ENCODE peak calls at places on chromosomes 2 and 18, in four cellular contexts. One of them, this sample, is unnamed.

GRCh38 chr18:80171190-80171872 is 62.3 kb downstream of the ADNP2 start:
- DNase-seq in colonic mucosa: peak
- DNase-seq in PC-3: peak
- DNase-seq in GM12878: no peak
- DNase-seq in this sample: peak

GRCh38 chr18:9726175-9726574 is 18.1 kb downstream of the RAB31 start:
- DNase-seq in PC-3: no peak
- DNase-seq in GM12878: no peak
- DNase-seq in colonic mucosa: no peak
- DNase-seq in this sample: peak

GRCh38 chr18:29753379-29753778 is 1289.2 kb downstream of the DSC3 start:
- DNase-seq in GM12878: no peak
- DNase-seq in PC-3: peak
- DNase-seq in colonic mucosa: no peak
- DNase-seq in this sample: no peak

GRCh38 chr2:166314022-166314759 is 61.6 kb downstream of the SCN9A start:
- DNase-seq in PC-3: peak
- DNase-seq in GM12878: no peak
- DNase-seq in colonic mucosa: no peak
- DNase-seq in this sample: no peak

GRCh38 chr2:17166506-17166905 is 351.7 kb downstream of the RAD51AP2 start:
- DNase-seq in PC-3: no peak
- DNase-seq in colonic mucosa: no peak
- DNase-seq in GM12878: no peak
- DNase-seq in this sample: peak

GRCh38 chr2:223081789-223082188 is 29.8 kb downstream of the KCNE4 start:
- DNase-seq in colonic mucosa: no peak
- DNase-seq in PC-3: no peak
- DNase-seq in GM12878: no peak
- DNase-seq in this sample: no peak

GRCh38 chr2:46335404-46335965 is 38.3 kb downstream of the EPAS1 start:
- DNase-seq in PC-3: no peak
- DNase-seq in GM12878: no peak
- DNase-seq in colonic mucosa: peak
- DNase-seq in this sample: no peak

GRCh38 chr2:166344286-166345113 is 31.2 kb downstream of the SCN9A start:
- DNase-seq in GM12878: no peak
- DNase-seq in colonic mucosa: no peak
- DNase-seq in PC-3: no peak
- DNase-seq in this sample: peak

GRCh38 chr18:62659698-62660097 is 55.6 kb upstream of the PHLPP1 start:
- DNase-seq in PC-3: no peak
- DNase-seq in colonic mucosa: no peak
- DNase-seq in GM12878: no peak
- DNase-seq in this sample: no peak

GRCh38 chr2:112836695-112837117 is at the start of gene IL1B:
- DNase-seq in GM12878: no peak
- DNase-seq in PC-3: peak
- DNase-seq in colonic mucosa: no peak
- DNase-seq in this sample: peak

GRCh38 chr2:45483997-45484396 is 127.1 kb downstream of the SRBD1 start:
- DNase-seq in GM12878: no peak
- DNase-seq in PC-3: peak
- DNase-seq in colonic mucosa: no peak
- DNase-seq in this sample: no peak

GRCh38 chr2:240798327-240798905 is 21.6 kb downstream of the KIF1A start:
- DNase-seq in colonic mucosa: no peak
- DNase-seq in PC-3: no peak
- DNase-seq in GM12878: no peak
- DNase-seq in this sample: no peak

GRCh38 chr2:120763931-120764330 is 28.3 kb downstream of the GLI2 start:
- DNase-seq in GM12878: no peak
- DNase-seq in PC-3: no peak
- DNase-seq in colonic mucosa: no peak
- DNase-seq in this sample: no peak

GRCh38 chr2:219273887-219274391 is 5.2 kb upstream of the DNAJB2 start:
- DNase-seq in GM12878: no peak
- DNase-seq in PC-3: peak
- DNase-seq in colonic mucosa: no peak
- DNase-seq in this sample: no peak

GRCh38 chr18:44699571-44700261 is 19.0 kb downstream of the SETBP1 start:
- DNase-seq in PC-3: no peak
- DNase-seq in colonic mucosa: no peak
- DNase-seq in GM12878: no peak
- DNase-seq in this sample: no peak

GRCh38 chr2:17475285-17475684 is 43.0 kb downstream of the RAD51AP2 start:
- DNase-seq in colonic mucosa: no peak
- DNase-seq in PC-3: no peak
- DNase-seq in GM12878: no peak
- DNase-seq in this sample: peak

GRCh38 chr2:5482929-5483331 is 209.3 kb upstream of the SOX11 start:
- DNase-seq in colonic mucosa: no peak
- DNase-seq in PC-3: no peak
- DNase-seq in GM12878: no peak
- DNase-seq in this sample: no peak

GRCh38 chr18:7185701-7186100 is 45.2 kb upstream of the LRRC30 start:
- DNase-seq in colonic mucosa: no peak
- DNase-seq in PC-3: no peak
- DNase-seq in GM12878: no peak
- DNase-seq in this sample: no peak

GRCh38 chr2:119349289-119349688 is 17.3 kb downstream of the C2orf76 start:
- DNase-seq in colonic mucosa: no peak
- DNase-seq in GM12878: no peak
- DNase-seq in PC-3: no peak
- DNase-seq in this sample: no peak

GRCh38 chr2:84938194-84938879 is 32.6 kb upstream of the KCMF1 start:
- DNase-seq in colonic mucosa: no peak
- DNase-seq in GM12878: peak
- DNase-seq in PC-3: peak
- DNase-seq in this sample: no peak

GRCh38 chr2:145919507-145919906 is 1399.6 kb upstream of the ZEB2 start:
- DNase-seq in GM12878: no peak
- DNase-seq in colonic mucosa: no peak
- DNase-seq in PC-3: peak
- DNase-seq in this sample: no peak

GRCh38 chr2:149383340-149383739 is 53.0 kb downstream of the LYPD6 start:
- DNase-seq in GM12878: no peak
- DNase-seq in colonic mucosa: no peak
- DNase-seq in PC-3: peak
- DNase-seq in this sample: no peak

GRCh38 chr2:12424820-12425219 is 291.9 kb upstream of the TRIB2 start:
- DNase-seq in colonic mucosa: no peak
- DNase-seq in GM12878: no peak
- DNase-seq in PC-3: no peak
- DNase-seq in this sample: no peak

GRCh38 chr2:105118960-105119359 is 81.1 kb downstream of the MRPS9 start:
- DNase-seq in PC-3: no peak
- DNase-seq in colonic mucosa: no peak
- DNase-seq in GM12878: no peak
- DNase-seq in this sample: no peak

GRCh38 chr18:9103488-9103887 is 989 bp downstream of the NDUFV2 start:
- DNase-seq in GM12878: no peak
- DNase-seq in PC-3: peak
- DNase-seq in colonic mucosa: no peak
- DNase-seq in this sample: peak

GRCh38 chr2:14750433-14750832 is 117.9 kb downstream of the LRATD1 start:
- DNase-seq in colonic mucosa: no peak
- DNase-seq in PC-3: no peak
- DNase-seq in GM12878: no peak
- DNase-seq in this sample: no peak

GRCh38 chr2:223026357-223027110 is 25.5 kb upstream of the KCNE4 start:
- DNase-seq in colonic mucosa: no peak
- DNase-seq in PC-3: peak
- DNase-seq in GM12878: no peak
- DNase-seq in this sample: no peak

GRCh38 chr2:205754285-205754923 is 72.1 kb downstream of the NRP2 start:
- DNase-seq in PC-3: peak
- DNase-seq in GM12878: no peak
- DNase-seq in colonic mucosa: no peak
- DNase-seq in this sample: no peak

GRCh38 chr18:45562567-45563479 is 52.5 kb upstream of the SLC14A2 start:
- DNase-seq in PC-3: no peak
- DNase-seq in colonic mucosa: peak
- DNase-seq in GM12878: no peak
- DNase-seq in this sample: no peak

GRCh38 chr18:55838841-55839240 is 250.8 kb upstream of the TCF4 start:
- DNase-seq in PC-3: peak
- DNase-seq in GM12878: no peak
- DNase-seq in colonic mucosa: no peak
- DNase-seq in this sample: no peak
- H3K27ac ChIP-seq in PC-3: peak
- H3K27ac ChIP-seq in GM12878: no peak
- H3K27ac ChIP-seq in colonic mucosa: no peak
- H3K27ac ChIP-seq in this sample: no peak

GRCh38 chr2:88845772-88846661 is 154.5 kb downstream of the RPIA start:
- DNase-seq in colonic mucosa: no peak
- DNase-seq in GM12878: no peak
- DNase-seq in PC-3: no peak
- DNase-seq in this sample: peak
- H3K9ac ChIP-seq in colonic mucosa: no peak
- H3K9ac ChIP-seq in GM12878: no peak
- H3K9ac ChIP-seq in PC-3: no peak
- H3K9ac ChIP-seq in this sample: peak

DNA sequence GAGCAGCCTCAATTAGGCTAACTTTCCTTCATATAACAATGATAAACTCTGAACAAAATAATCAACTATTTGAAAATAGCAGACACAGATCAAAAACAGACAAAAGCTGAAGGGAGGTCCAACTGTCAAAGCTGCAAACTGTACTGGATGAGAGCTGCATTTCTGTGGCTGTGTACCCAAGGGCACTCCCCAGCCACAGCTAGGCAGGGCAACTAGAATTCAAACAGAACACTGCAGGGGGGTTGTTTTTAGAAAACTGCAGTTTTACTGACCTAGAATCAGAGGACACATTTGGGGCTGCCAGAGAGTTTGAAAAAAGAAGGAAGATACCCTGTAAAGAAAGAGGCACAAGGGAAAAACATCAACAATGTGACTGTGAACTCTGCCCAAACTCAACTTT is 56.8 kb downstream of the SMAD2 start:
- DNase-seq in colonic mucosa: no peak
- DNase-seq in GM12878: no peak
- DNase-seq in PC-3: no peak
- DNase-seq in this sample: no peak
- H3K27ac ChIP-seq in colonic mucosa: no peak
- H3K27ac ChIP-seq in GM12878: no peak
- H3K27ac ChIP-seq in PC-3: no peak
- H3K27ac ChIP-seq in this sample: peak

GRCh38 chr18:31684279-31685096 is at the start of gene B4GALT6:
- DNase-seq in GM12878: no peak
- DNase-seq in colonic mucosa: peak
- DNase-seq in PC-3: peak
- DNase-seq in this sample: peak

GRCh38 chr18:31680836-31681568 is 3.4 kb downstream of the B4GALT6 start:
- DNase-seq in colonic mucosa: peak
- DNase-seq in PC-3: peak
- DNase-seq in GM12878: no peak
- DNase-seq in this sample: peak

GRCh38 chr18:31685097-31686082 is 1.0 kb upstream of the B4GALT6 start:
- DNase-seq in colonic mucosa: peak
- DNase-seq in GM12878: peak
- DNase-seq in PC-3: peak
- DNase-seq in this sample: peak

GRCh38 chr18:31683968-31684278 is 458 bp downstream of the B4GALT6 start:
- DNase-seq in GM12878: no peak
- DNase-seq in colonic mucosa: no peak
- DNase-seq in PC-3: no peak
- DNase-seq in this sample: peak

GRCh38 chr18:31683106-31683505 is 1.3 kb downstream of the B4GALT6 start:
- DNase-seq in PC-3: no peak
- DNase-seq in colonic mucosa: no peak
- DNase-seq in GM12878: no peak
- DNase-seq in this sample: no peak
- H3K9ac ChIP-seq in PC-3: no peak
- H3K9ac ChIP-seq in colonic mucosa: no peak
- H3K9ac ChIP-seq in GM12878: peak
- H3K9ac ChIP-seq in this sample: no peak

GRCh38 chr2:144523606-144524131 is 3.8 kb upstream of the ZEB2 start:
- DNase-seq in GM12878: no peak
- DNase-seq in PC-3: no peak
- DNase-seq in colonic mucosa: no peak
- DNase-seq in this sample: peak
- H3K27ac ChIP-seq in GM12878: no peak
- H3K27ac ChIP-seq in PC-3: no peak
- H3K27ac ChIP-seq in colonic mucosa: peak
- H3K27ac ChIP-seq in this sample: no peak

DNA sequence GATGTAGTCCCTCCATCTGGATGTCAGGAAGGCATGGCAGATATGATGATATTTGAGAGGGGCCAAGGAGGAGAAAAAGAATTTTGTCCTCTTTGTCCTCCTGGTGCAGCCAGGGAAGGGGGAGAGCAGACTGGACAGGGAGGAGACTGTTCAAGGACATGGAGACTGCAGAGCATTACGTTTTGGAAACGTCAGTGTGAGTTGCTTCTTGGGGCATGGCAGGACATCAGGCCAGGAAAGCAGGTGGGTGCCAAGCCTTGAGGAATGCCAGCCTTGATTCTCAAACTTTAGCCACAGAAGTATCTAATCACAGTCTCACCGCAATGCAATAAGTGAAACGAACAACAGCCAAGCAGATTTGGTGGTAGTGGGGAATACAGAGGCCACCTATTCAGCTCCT is 66.2 kb downstream of the BMP10 start:
- DNase-seq in PC-3: no peak
- DNase-seq in GM12878: no peak
- DNase-seq in colonic mucosa: no peak
- DNase-seq in this sample: no peak
- H3K9ac ChIP-seq in PC-3: no peak
- H3K9ac ChIP-seq in GM12878: no peak
- H3K9ac ChIP-seq in colonic mucosa: no peak
- H3K9ac ChIP-seq in this sample: no peak

GRCh38 chr2:25041307-25041927 is 459 bp upstream of the EFR3B start:
- DNase-seq in PC-3: peak
- DNase-seq in GM12878: no peak
- DNase-seq in colonic mucosa: peak
- DNase-seq in this sample: no peak
- H3K27ac ChIP-seq in PC-3: no peak
- H3K27ac ChIP-seq in GM12878: no peak
- H3K27ac ChIP-seq in colonic mucosa: peak
- H3K27ac ChIP-seq in this sample: no peak